ENCODE peak calls at places on chromosomes 7 and 10, in nine cellular contexts. H, G, D, B, R, T, E, V and I are unnamed samples.

GRCh38 chr10:17805921-17806577 is 3.1 kb upstream of the MRC1 start:
- DNase-seq in H (no peak), G (no peak), D (no peak), B (no peak), R (no peak), T (no peak), E (no peak), V (peak), I (no peak)

GRCh38 chr7:144386741-144387140 is 16.8 kb downstream of the NOBOX start:
- DNase-seq in H (no peak), G (peak), D (no peak), B (no peak), R (no peak), T (no peak), E (no peak), V (peak), I (no peak)

GRCh38 chr7:16479587-16479986 is 14.0 kb upstream of the SOSTDC1 start:
- DNase-seq in H (no peak), G (no peak), D (no peak), B (no peak), R (no peak), T (peak), E (no peak), V (no peak), I (no peak)

GRCh38 chr7:55538538-55538937 is 33.8 kb downstream of the VOPP1 start:
- DNase-seq in H (no peak), G (peak), D (no peak), B (no peak), R (no peak), T (no peak), E (no peak), V (peak), I (no peak)

GRCh38 chr10:35575640-35576039 is 29.5 kb upstream of the GJD4 start:
- DNase-seq in H (no peak), G (no peak), D (no peak), B (no peak), R (no peak), T (no peak), E (no peak), V (no peak), I (no peak)

GRCh38 chr10:43196981-43197833 is 59.0 kb downstream of the CSGALNACT2 start:
- DNase-seq in H (no peak), G (no peak), D (no peak), B (no peak), R (no peak), T (no peak), E (no peak), V (no peak), I (no peak)

GRCh38 chr7:30594055-30594539 is 581 bp upstream of the GARS1 start:
- DNase-seq in H (no peak), G (no peak), D (peak), B (no peak), R (no peak), T (peak), E (peak), V (peak), I (peak)

GRCh38 chr7:34823650-34824258 is 165.7 kb downstream of the NPSR1 start:
- DNase-seq in H (peak), G (peak), D (no peak), B (peak), R (no peak), T (peak), E (peak), V (peak), I (peak)

GRCh38 chr7:130909161-130909836 is 175.3 kb upstream of the KLF14 start:
- DNase-seq in H (no peak), G (no peak), D (no peak), B (no peak), R (no peak), T (no peak), E (no peak), V (peak), I (no peak)

GRCh38 chr10:131616040-131616439 is 284.8 kb upstream of the PPP2R2D start:
- DNase-seq in H (no peak), G (no peak), D (no peak), B (no peak), R (no peak), T (no peak), E (no peak), V (no peak), I (no peak)